ENCODE peak calls at places on chromosome 2, in eight cellular contexts. V is GM19239; D is activated T-helper 1 cell treated with anti-CD3 and anti-CD28 coated beads, Interleukin-12 subunit alpha, Interleukin-12 subunit beta, Interleukin-2, Interleukin-4 antibody, amounts not matched to agents 30 ng/mL and 10 ng/mL and 1 ng/mL, durations not matched to agents 14 hours and 24 hours and 36 hours; L is NCI-H2227 treated with DMSO at 0.1 percent for 48 hours; Z is activated T-cell treated with anti-CD3 and anti-CD28 coated beads for 1 hour; Y is sigmoid colon; G is NCI-H1694 treated with DMSO at 0.1 percent for 48 hours; M is NCI-H187. U is an unnamed sample.

GRCh38 chr2:129894616-129895015 is 84.8 kb upstream of the RAB6C start:
- DNase-seq in V (no peak), D (no peak), L (no peak), Z (no peak), Y (no peak), G (no peak), M (no peak), U (no peak)

GRCh38 chr2:223725494-223725893 is 111.9 kb downstream of the AP1S3 start:
- DNase-seq in V (no peak), D (no peak), L (peak; percentile 37), Z (no peak), Y (peak; percentile 81), G (no peak), M (no peak), U (peak; percentile 93)

GRCh38 chr2:187215576-187216240 is 232.3 kb downstream of the CALCRL start:
- DNase-seq in V (no peak), D (no peak), L (no peak), Z (no peak), Y (no peak), G (no peak), M (no peak), U (no peak)

GRCh38 chr2:237866119-237866621 is 6.7 kb downstream of the RAMP1 start:
- DNase-seq in V (no peak), D (no peak), L (no peak), Z (no peak), Y (peak; percentile 61), G (no peak), M (no peak), U (no peak)

GRCh38 chr2:241947004-241947350 is 77.4 kb downstream of the RTP5 start:
- DNase-seq in V (no peak), D (no peak), L (no peak), Z (no peak), Y (peak; percentile 55), G (no peak), M (no peak), U (no peak)

GRCh38 chr2:20130821-20131645 is 79.6 kb upstream of the LAPTM4A start:
- DNase-seq in V (no peak), D (no peak), L (no peak), Z (no peak), Y (no peak), G (no peak), M (no peak), U (no peak)

GRCh38 chr2:233189032-233189431 is 62.4 kb upstream of the ATG16L1 start:
- DNase-seq in V (no peak), D (no peak), L (no peak), Z (no peak), Y (no peak), G (no peak), M (no peak), U (no peak)

GRCh38 chr2:104890670-104891069 is 36.8 kb downstream of the POU3F3 start:
- DNase-seq in V (no peak), D (no peak), L (no peak), Z (no peak), Y (no peak), G (no peak), M (no peak), U (no peak)

GRCh38 chr2:180728928-180729559 is 251.4 kb upstream of the UBE2E3 start:
- DNase-seq in V (no peak), D (no peak), L (no peak), Z (no peak), Y (no peak), G (no peak), M (no peak), U (no peak)

GRCh38 chr2:26235089-26235488 is 9.3 kb downstream of the HADHA start:
- DNase-seq in V (no peak), D (no peak), L (no peak), Z (no peak), Y (no peak), G (no peak), M (no peak), U (no peak)

GRCh38 chr2:29802976-29803375 is 118.4 kb downstream of the ALK start:
- DNase-seq in V (no peak), D (no peak), L (no peak), Z (no peak), Y (no peak), G (no peak), M (no peak), U (no peak)

GRCh38 chr2:102439065-102439695 is 16.2 kb downstream of the IL18RAP start:
- DNase-seq in V (no peak), D (no peak), L (no peak), Z (no peak), Y (no peak), G (no peak), M (no peak), U (no peak)

GRCh38 chr2:149703281-149703680 is 115.7 kb upstream of the MMADHC start:
- DNase-seq in V (no peak), D (no peak), L (no peak), Z (no peak), Y (no peak), G (no peak), M (no peak), U (no peak)

GRCh38 chr2:50575232-50575631 is 456.7 kb downstream of the NRXN1 start:
- DNase-seq in V (no peak), D (no peak), L (no peak), Z (no peak), Y (no peak), G (peak; percentile 68), M (no peak), U (no peak)

GRCh38 chr2:10947005-10947440 is 35.3 kb downstream of the KCNF1 start:
- DNase-seq in V (no peak), D (no peak), L (no peak), Z (no peak), Y (no peak), G (peak; percentile 19), M (no peak), U (no peak)

GRCh38 chr2:171836151-171836910 is 57.7 kb downstream of the SLC25A12 start:
- DNase-seq in V (no peak), D (no peak), L (no peak), Z (no peak), Y (no peak), G (no peak), M (no peak), U (no peak)

GRCh38 chr2:165646321-165646801 is 147.7 kb downstream of the GALNT3 start:
- DNase-seq in V (no peak), D (no peak), L (peak; percentile 97), Z (no peak), Y (no peak), G (peak; percentile 99), M (peak; percentile 68), U (no peak)

GRCh38 chr2:202019689-202020450 is 13.8 kb upstream of the FZD7 start:
- DNase-seq in V (no peak), D (no peak), L (no peak), Z (no peak), Y (peak; percentile 79), G (no peak), M (no peak), U (no peak)

GRCh38 chr2:36451512-36451911 is 95.9 kb downstream of the CRIM1 start:
- DNase-seq in V (no peak), D (no peak), L (no peak), Z (no peak), Y (no peak), G (no peak), M (no peak), U (no peak)